ENCODE peak calls at places on chromosomes 16 and 17, in six cellular contexts. O is fibroblast of the aortic adventitia, P is psoas muscle, Z is A549, L is tibial artery, S is lower leg skin. C is an unnamed sample.

GRCh38 chr17:13338421-13338820 is 263.3 kb downstream of the HS3ST3A1 start:
- DNase-seq in O (no peak), P (no peak), Z (no peak), L (no peak), S (no peak), C (no peak)

GRCh38 chr17:81173761-81174160 is 7.7 kb upstream of the AATK start:
- DNase-seq in O (peak), P (no peak), Z (no peak), L (no peak), S (no peak), C (no peak)

GRCh38 chr16:81723098-81723723 is 55.9 kb upstream of the PLCG2 start:
- DNase-seq in O (peak), P (no peak), Z (peak), L (no peak), S (no peak), C (no peak)

GRCh38 chr17:78356163-78356713 is 3.6 kb downstream of the SOCS3 start:
- DNase-seq in O (peak), P (no peak), Z (peak), L (no peak), S (no peak), C (peak)

GRCh38 chr17:17506181-17506741 is 10.1 kb upstream of the RASD1 start:
- DNase-seq in O (no peak), P (peak), Z (no peak), L (no peak), S (no peak), C (peak)

GRCh38 chr16:70605284-70605659 is 41.1 kb upstream of the IL34 start:
- DNase-seq in O (peak), P (no peak), Z (no peak), L (no peak), S (no peak), C (no peak)

GRCh38 chr17:13114601-13115024 is 96.8 kb upstream of the ELAC2 start:
- DNase-seq in O (peak), P (no peak), Z (peak), L (no peak), S (no peak), C (no peak)

GRCh38 chr17:37488009-37488604 is 1.6 kb upstream of the DUSP14 start:
- DNase-seq in O (peak), P (no peak), Z (peak), L (no peak), S (no peak), C (no peak)

GRCh38 chr16:84593825-84594724 is 23.8 kb downstream of the COTL1 start:
- DNase-seq in O (no peak), P (no peak), Z (no peak), L (no peak), S (no peak), C (peak)

GRCh38 chr16:81997738-81998137 is 13.5 kb downstream of the SDR42E1 start:
- DNase-seq in O (peak), P (no peak), Z (peak), L (no peak), S (no peak), C (no peak)

GRCh38 chr17:20234266-20234665 is 225.1 kb downstream of the SPECC1 start:
- DNase-seq in O (no peak), P (no peak), Z (no peak), L (no peak), S (no peak), C (no peak)

DNA sequence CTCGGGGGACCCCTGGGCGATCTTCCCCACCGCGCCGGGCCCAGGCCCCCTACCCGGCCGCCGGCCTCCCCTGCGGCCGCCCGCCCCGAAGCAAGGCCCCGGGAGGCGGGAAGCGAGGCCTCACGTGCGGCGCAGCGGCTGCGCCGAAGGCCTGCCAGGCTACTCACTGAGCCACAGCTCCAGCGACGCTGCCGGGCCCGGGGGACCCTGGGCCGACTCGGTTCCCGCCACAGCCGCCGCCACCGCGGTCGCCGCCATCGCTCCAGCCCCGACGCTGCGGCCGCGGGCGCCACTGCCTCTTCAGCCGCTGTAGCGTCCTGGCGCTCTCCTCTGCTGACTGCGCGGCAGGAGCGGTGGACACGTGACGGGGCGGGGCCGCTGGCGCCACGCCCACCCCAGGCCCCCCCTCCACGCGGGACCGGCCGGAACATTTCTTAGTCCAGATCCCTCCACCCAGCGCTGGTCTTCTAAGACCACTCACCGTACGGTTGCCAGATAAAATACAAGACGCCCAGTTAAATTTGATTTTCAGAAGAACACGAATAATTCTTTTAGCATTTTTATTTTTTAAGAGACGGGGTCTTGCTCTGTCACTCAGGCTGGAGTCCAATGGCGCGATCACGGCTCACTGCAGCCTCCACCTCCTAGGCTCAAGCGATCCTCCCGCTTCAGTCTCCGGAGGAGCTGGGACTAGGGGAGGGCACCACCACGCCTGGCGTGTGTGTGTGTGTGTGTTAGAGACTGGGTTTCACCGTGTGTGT is at the start of gene GGA2:
- DNase-seq in O (peak), P (peak), Z (peak), L (peak), S (peak), C (peak)
- TF ChIP-seq CTCF in O (no peak), P (peak), Z (no peak), L (no peak), S (no peak), C (no peak)

DNA sequence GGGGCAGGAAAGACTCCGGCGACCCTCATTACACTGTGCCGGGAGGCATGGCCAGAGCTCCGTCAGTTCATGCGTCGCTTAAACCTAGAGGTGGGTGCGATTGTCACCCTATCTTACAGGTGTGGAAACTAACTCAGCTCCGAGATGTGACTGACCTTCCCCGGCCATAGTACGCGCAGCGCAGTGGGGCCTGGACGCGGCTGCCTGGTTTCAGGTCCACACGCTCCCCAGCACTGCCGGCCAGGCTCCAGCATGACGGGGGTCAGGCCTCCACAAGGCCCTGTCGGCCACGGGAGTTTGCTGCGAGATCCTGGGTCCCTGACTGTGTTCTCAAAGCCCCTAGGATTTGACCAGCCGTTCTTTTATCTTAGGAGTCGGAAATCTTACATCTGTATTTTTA is 34.4 kb downstream of the JPH3 start:
- DNase-seq in O (no peak), P (no peak), Z (no peak), L (no peak), S (no peak), C (no peak)
- TF ChIP-seq CTCF in O (no peak), P (no peak), Z (no peak), L (no peak), S (no peak), C (no peak)

GRCh38 chr16:11101283-11101682 is 154.7 kb downstream of the SOCS1 start:
- DNase-seq in O (no peak), P (no peak), Z (no peak), L (no peak), S (no peak), C (no peak)

GRCh38 chr16:11101695-11102522 is 154.1 kb downstream of the SOCS1 start:
- DNase-seq in O (peak), P (no peak), Z (no peak), L (no peak), S (no peak), C (no peak)

GRCh38 chr16:11099672-11100195 is 155.4 kb downstream of the CLEC16A start:
- DNase-seq in O (no peak), P (no peak), Z (no peak), L (no peak), S (no peak), C (no peak)

GRCh38 chr16:11098601-11099377 is 154.4 kb downstream of the CLEC16A start:
- DNase-seq in O (no peak), P (no peak), Z (no peak), L (peak), S (no peak), C (no peak)

GRCh38 chr16:11100239-11100750 is 155.7 kb downstream of the SOCS1 start:
- DNase-seq in O (peak), P (peak), Z (no peak), L (peak), S (no peak), C (peak)
- TF ChIP-seq CTCF in O (peak), P (no peak), Z (no peak), L (peak), S (no peak), C (peak)

DNA sequence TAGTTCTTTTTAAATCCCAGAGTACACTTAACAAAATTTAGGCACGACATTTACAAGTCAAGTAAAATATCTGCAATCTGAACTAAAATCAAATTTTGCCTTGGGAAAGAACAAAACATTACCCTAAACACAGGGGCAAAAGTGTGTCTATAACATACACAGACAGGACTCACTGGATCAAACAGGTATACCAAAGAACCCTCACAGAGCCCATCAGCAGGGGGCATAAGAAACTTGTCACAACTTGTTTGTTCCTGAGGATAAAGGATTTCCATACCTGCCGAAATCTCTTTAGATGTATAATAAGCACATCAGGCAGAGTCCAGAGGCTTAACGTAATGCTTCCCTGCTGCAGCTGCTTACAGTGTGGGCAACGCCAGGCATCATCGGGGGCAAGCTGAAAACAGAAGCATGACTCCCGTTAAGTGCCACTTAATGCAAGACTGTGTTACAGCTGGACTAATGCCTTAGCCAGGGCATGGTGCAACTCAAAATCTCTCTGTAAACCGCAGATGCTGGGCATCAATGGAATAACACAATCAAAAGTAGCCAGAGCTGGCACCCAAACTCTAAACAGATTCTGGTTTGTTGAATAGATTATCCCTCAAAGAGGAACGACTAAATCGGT is 67.0 kb downstream of the USP31 start:
- DNase-seq in O (no peak), P (no peak), Z (peak), L (no peak), S (no peak), C (no peak)
- TF ChIP-seq CTCF in O (no peak), P (no peak), Z (peak), L (no peak), S (no peak), C (no peak)

DNA sequence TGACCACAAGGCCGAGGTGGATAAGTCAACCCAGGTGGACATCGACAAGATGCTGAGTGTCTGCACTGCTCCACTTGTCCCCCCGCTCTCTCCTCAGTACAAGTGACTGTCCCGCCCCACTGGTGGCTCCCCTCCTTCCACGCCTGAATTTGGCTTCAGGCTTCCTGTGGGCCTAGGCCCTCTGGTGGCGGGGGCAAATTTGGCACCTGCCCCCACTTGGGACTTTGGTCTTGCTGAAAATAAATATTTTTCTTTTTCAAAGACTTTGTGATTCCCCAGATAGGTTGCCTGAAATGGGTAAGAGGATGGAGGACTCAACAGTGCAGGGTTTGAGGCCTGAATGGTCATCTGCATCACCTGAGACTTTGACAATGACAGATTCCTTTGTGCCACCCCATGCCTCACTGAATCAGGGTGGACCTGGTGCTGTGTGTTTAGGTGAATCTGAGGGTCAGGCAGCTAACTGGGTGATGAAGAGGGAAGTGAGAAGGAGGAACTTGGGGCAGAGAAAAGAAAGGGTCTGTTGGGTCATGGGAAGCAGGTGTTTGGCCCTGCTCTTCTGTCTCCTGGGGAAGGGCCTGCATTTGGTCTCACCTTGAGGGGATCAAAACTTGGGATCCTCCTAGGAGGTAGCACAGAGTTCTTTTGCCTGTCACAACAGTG is 2.0 kb downstream of the C16orf86 start:
- DNase-seq in O (no peak), P (no peak), Z (no peak), L (no peak), S (no peak), C (no peak)
- TF ChIP-seq CTCF in O (no peak), P (peak), Z (no peak), L (no peak), S (no peak), C (no peak)

GRCh38 chr16:69260506-69260905 is 50.6 kb upstream of the VPS4A start:
- DNase-seq in O (no peak), P (no peak), Z (no peak), L (no peak), S (no peak), C (peak)

GRCh38 chr16:69260019-69260418 is 51.1 kb upstream of the VPS4A start:
- DNase-seq in O (no peak), P (no peak), Z (peak), L (no peak), S (no peak), C (no peak)
- TF ChIP-seq CTCF in O (no peak), P (no peak), Z (no peak), L (no peak), S (no peak), C (no peak)

DNA sequence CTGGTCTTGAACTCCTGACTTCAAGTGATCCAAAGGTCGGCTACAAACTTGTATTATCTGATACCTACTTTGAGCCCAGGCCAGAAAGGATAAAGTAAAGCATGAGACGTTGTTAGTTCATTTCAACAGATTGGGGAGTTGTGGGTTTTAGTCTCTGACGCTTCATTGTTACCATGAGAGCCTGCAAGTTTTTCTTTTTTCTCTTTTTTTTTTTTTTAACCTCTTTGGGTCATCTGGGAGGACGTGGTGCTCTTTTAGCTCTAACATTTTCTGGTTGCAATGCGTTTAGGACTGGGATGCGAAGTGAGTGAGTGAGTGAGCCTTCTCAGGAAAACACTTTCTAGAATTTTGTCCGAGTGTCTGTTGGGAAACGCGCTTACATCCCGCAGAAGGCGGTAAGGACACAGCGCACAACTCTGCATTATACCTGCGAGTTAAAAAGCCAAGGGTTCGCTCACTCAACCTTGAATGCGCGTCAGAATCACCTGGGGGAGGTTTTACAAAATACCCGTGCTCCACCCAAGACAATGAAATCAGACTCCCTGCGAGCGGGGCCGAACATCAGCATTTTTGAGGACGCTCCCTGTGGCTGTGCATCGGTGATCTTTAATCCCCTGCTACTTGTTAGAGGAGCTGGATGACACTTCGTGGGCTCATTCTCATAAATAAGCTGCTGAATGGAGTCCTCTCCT is 704 bp upstream of the RNF135 start:
- DNase-seq in O (peak), P (no peak), Z (no peak), L (peak), S (peak), C (peak)
- TF ChIP-seq CTCF in O (peak), P (no peak), Z (no peak), L (no peak), S (no peak), C (no peak)

C was measured in transverse colon.